ENCODE peak calls at places on chromosomes 5 and 9, in six cellular contexts. One of them, this sample, is unnamed.

GRCh38 chr5:124199902-124200301 is 546.5 kb downstream of the ZNF608 start:
- DNase-seq in stimulated activated naive CD4-positive, alpha-beta T cell: no peak
- DNase-seq in endodermal cell: no peak
- DNase-seq in hepatocyte: no peak
- DNase-seq in fibroblast of mammary gland: no peak
- DNase-seq in NCI-H774: no peak
- DNase-seq in this sample: no peak

GRCh38 chr9:130239741-130240241 is 25.8 kb upstream of the HMCN2 start:
- DNase-seq in stimulated activated naive CD4-positive, alpha-beta T cell: no peak
- DNase-seq in endodermal cell: peak; percentile 55
- DNase-seq in hepatocyte: no peak
- DNase-seq in fibroblast of mammary gland: peak; percentile 21
- DNase-seq in NCI-H774: no peak
- DNase-seq in this sample: no peak

GRCh38 chr5:55925181-55925580 is 69.6 kb downstream of the IL6ST start:
- DNase-seq in stimulated activated naive CD4-positive, alpha-beta T cell: no peak
- DNase-seq in endodermal cell: no peak
- DNase-seq in hepatocyte: no peak
- DNase-seq in fibroblast of mammary gland: no peak
- DNase-seq in NCI-H774: no peak
- DNase-seq in this sample: no peak

GRCh38 chr9:126471084-126471611 is 142.6 kb upstream of the LMX1B start:
- DNase-seq in stimulated activated naive CD4-positive, alpha-beta T cell: peak; percentile 32
- DNase-seq in endodermal cell: no peak
- DNase-seq in hepatocyte: no peak
- DNase-seq in fibroblast of mammary gland: peak; percentile 10
- DNase-seq in NCI-H774: no peak
- DNase-seq in this sample: peak; percentile 29

GRCh38 chr5:1297243-1297642 is 2.4 kb upstream of the TERT start:
- DNase-seq in stimulated activated naive CD4-positive, alpha-beta T cell: no peak
- DNase-seq in endodermal cell: peak; percentile 23
- DNase-seq in hepatocyte: no peak
- DNase-seq in fibroblast of mammary gland: no peak
- DNase-seq in NCI-H774: no peak
- DNase-seq in this sample: no peak

GRCh38 chr5:97375959-97376358 is 192.9 kb upstream of the RIOK2 start:
- DNase-seq in stimulated activated naive CD4-positive, alpha-beta T cell: no peak
- DNase-seq in endodermal cell: no peak
- DNase-seq in hepatocyte: no peak
- DNase-seq in fibroblast of mammary gland: no peak
- DNase-seq in NCI-H774: no peak
- DNase-seq in this sample: no peak

GRCh38 chr5:6135977-6136376 is 242.4 kb downstream of the MED10 start:
- DNase-seq in stimulated activated naive CD4-positive, alpha-beta T cell: no peak
- DNase-seq in endodermal cell: no peak
- DNase-seq in hepatocyte: no peak
- DNase-seq in fibroblast of mammary gland: no peak
- DNase-seq in NCI-H774: no peak
- DNase-seq in this sample: no peak

GRCh38 chr5:145244251-145244650 is 590.9 kb downstream of the PRELID2 start:
- DNase-seq in stimulated activated naive CD4-positive, alpha-beta T cell: no peak
- DNase-seq in endodermal cell: no peak
- DNase-seq in hepatocyte: no peak
- DNase-seq in fibroblast of mammary gland: no peak
- DNase-seq in NCI-H774: no peak
- DNase-seq in this sample: no peak

GRCh38 chr5:13510616-13511015 is 433.9 kb downstream of the DNAH5 start:
- DNase-seq in stimulated activated naive CD4-positive, alpha-beta T cell: no peak
- DNase-seq in endodermal cell: no peak
- DNase-seq in hepatocyte: peak; percentile 40
- DNase-seq in fibroblast of mammary gland: no peak
- DNase-seq in NCI-H774: no peak
- DNase-seq in this sample: no peak

GRCh38 chr5:178651046-178651810 is 24.4 kb upstream of the CLK4 start:
- DNase-seq in stimulated activated naive CD4-positive, alpha-beta T cell: no peak
- DNase-seq in endodermal cell: no peak
- DNase-seq in hepatocyte: no peak
- DNase-seq in fibroblast of mammary gland: peak; percentile 95
- DNase-seq in NCI-H774: no peak
- DNase-seq in this sample: no peak

GRCh38 chr9:137305788-137306545 is 3.9 kb upstream of the NRARP start:
- DNase-seq in stimulated activated naive CD4-positive, alpha-beta T cell: no peak
- DNase-seq in endodermal cell: peak; percentile 65
- DNase-seq in hepatocyte: no peak
- DNase-seq in fibroblast of mammary gland: no peak
- DNase-seq in NCI-H774: no peak
- DNase-seq in this sample: no peak